ENCODE peak calls at places on chromosomes 16 and 17, in nine cellular contexts. Z is body of pancreas; I is CD8-positive, alpha-beta memory T cell; O is neural progenitor cell; U is uterus; G is left ventricle myocardium inferior; L is right cardiac atrium; X is lung; Q is A549. B is an unnamed sample.
A peak's percentile ranks its signal among the peaks of the same experiment; 100 is the strongest.

GRCh38 chr17:43428524-43428923 is 29.7 kb downstream of the ARL4D start:
- DNase-seq in O (no peak), Q (no peak), U (no peak), I (no peak), Z (no peak), X (no peak), L (no peak), G (no peak), B (no peak)

GRCh38 chr17:82231562-82232321 is 2.9 kb downstream of the SLC16A3 start:
- DNase-seq in L (peak; percentile 93), Q (peak; percentile 78), U (peak; percentile 89), Z (peak; percentile 76), O (peak; percentile 76), I (no peak), X (peak; percentile 88), G (peak; percentile 86), B (no peak)

GRCh38 chr17:83101805-83102480 is 22.5 kb downstream of the METRNL start:
- DNase-seq in I (no peak), Q (no peak), Z (no peak), L (peak; percentile 75), X (no peak), O (no peak), U (no peak), G (no peak), B (no peak)

GRCh38 chr17:37256627-37257026 is 119.2 kb upstream of the C17orf78 start:
- DNase-seq in L (no peak), X (no peak), G (no peak), O (no peak), I (no peak), Q (no peak), Z (no peak), U (no peak), B (no peak)

GRCh38 chr17:64331366-64331765 is 59.3 kb downstream of the PECAM1 start:
- DNase-seq in O (no peak), L (no peak), I (no peak), X (no peak), Q (no peak), U (no peak), G (no peak), Z (peak; percentile 23), B (no peak)

GRCh38 chr17:57549468-57549867 is 195.6 kb downstream of the CCDC182 start:
- DNase-seq in G (no peak), I (no peak), Q (no peak), X (no peak), L (no peak), O (no peak), U (no peak), Z (no peak), B (no peak)

GRCh38 chr17:34349748-34350147 is 6.5 kb upstream of the CCL13 start:
- DNase-seq in L (no peak), O (no peak), I (no peak), U (no peak), X (no peak), Z (no peak), G (no peak), Q (no peak), B (no peak)

GRCh38 chr16:26196310-26196709 is 504.6 kb downstream of the HS3ST4 start:
- DNase-seq in O (no peak), G (no peak), L (no peak), Z (no peak), U (no peak), I (no peak), Q (no peak), X (no peak), B (no peak)

GRCh38 chr16:70576431-70577255 is 53.0 kb downstream of the SF3B3 start:
- DNase-seq in Z (no peak), L (no peak), X (no peak), U (no peak), O (no peak), Q (no peak), I (no peak), G (no peak), B (peak; percentile 48)
- H3K27ac ChIP-seq in Z (no peak overlapping the region), L (no peak overlapping the region), X (peak overlapping the region; percentile 69), U (peak overlapping the region; percentile 26), O (peak overlapping the region; percentile 75), Q (peak overlapping the region; percentile 37), I (no peak overlapping the region), G (peak overlapping the region; percentile 22), B (peak overlapping the region; percentile 50)

GRCh38 chr16:85436636-85437160 is 176.4 kb upstream of the GSE1 start:
- DNase-seq in O (peak; percentile 71), X (peak; percentile 43), Q (no peak), U (peak; percentile 86), G (no peak), Z (peak; percentile 83), L (peak; percentile 86), I (no peak), B (no peak)
- H3K27ac ChIP-seq in O (no peak overlapping the region), X (peak overlapping the region; percentile 9), Q (peak overlapping the region; percentile 13), U (peak overlapping the region; percentile 80), G (peak overlapping the region; percentile 51), Z (peak overlapping the region; percentile 93), L (no peak overlapping the region), I (peak overlapping the region; percentile 43), B (peak overlapping the region; percentile 27)

GRCh38 chr17:59756236-59756818 is 48.9 kb downstream of the VMP1 start:
- DNase-seq in U (no peak), I (no peak), L (no peak), Q (peak; percentile 69), Z (no peak), O (no peak), G (no peak), X (no peak), B (no peak)
- H3K27ac ChIP-seq in U (peak overlapping the region; percentile 77), I (no peak overlapping the region), L (no peak overlapping the region), Q (peak overlapping the region; percentile 95), Z (peak overlapping the region; percentile 59), O (no peak overlapping the region), G (no peak overlapping the region), X (no peak overlapping the region), B (peak overlapping the region; percentile 30)

GRCh38 chr17:16988749-16989229 is 16.9 kb upstream of the TNFRSF13B start:
- DNase-seq in U (no peak), G (no peak), O (no peak), L (no peak), I (no peak), Q (no peak), X (no peak), Z (peak; percentile 28), B (no peak)
- H3K27ac ChIP-seq in U (no peak overlapping the region), G (peak overlapping the region; percentile 30), O (no peak overlapping the region), L (no peak overlapping the region), I (peak overlapping the region; percentile 43), Q (peak overlapping the region; percentile 60), X (peak overlapping the region; percentile 28), Z (no peak overlapping the region), B (peak overlapping the region; percentile 9)

GRCh38 chr16:57798953-57799618 is 3.2 kb downstream of the KIFC3 start:
- DNase-seq in Z (no peak), O (no peak), L (no peak), Q (no peak), I (no peak), U (no peak), G (no peak), X (no peak), B (no peak)
- H3K27ac ChIP-seq in Z (peak overlapping the region; percentile 96), O (no peak overlapping the region), L (no peak overlapping the region), Q (peak overlapping the region; percentile 100), I (no peak overlapping the region), U (no peak overlapping the region), G (peak overlapping the region; percentile 96), X (peak overlapping the region; percentile 83), B (peak overlapping the region; percentile 94)

DNA sequence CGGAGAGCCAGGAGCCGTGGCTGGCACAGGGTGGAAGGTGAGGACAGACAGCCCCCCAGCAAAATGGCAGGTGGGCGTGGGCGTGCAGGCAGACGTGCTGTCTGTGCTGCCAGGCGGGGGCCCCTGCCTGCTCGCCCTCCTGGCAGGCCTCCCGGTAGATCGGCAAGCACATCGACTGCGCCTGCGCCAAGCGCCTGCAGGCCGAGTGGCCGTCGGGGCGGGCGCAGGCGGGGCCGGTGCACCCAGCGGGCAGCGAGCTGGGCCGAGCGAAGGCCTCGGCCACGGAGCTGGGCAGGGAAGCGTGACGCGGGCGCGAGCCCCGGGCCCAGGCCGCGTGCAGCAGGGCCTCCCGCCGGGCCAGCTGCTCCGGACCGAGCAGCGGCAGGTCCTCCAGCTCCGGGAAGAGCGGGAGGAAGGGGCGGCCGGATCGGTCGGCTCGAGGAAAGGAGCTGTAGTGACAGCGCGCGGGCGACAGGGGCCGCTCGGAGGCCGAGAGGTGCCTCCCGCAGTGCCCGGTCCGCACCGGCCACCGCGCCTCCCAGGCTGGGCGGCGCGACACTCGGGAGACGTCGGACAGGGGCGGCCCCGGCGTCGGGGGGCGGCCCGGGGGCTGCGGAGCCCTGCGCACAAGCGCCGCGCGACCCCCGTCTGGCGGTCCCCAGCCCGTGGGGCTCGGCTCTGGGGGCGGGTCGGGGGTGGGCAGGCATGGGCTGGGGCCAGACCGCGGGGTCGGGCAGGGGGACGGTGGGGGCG is 16.9 kb downstream of the GRIN2C start:
- DNase-seq in G (peak; percentile 76), I (no peak), U (peak; percentile 66), X (peak; percentile 64), O (peak; percentile 89), Z (peak; percentile 77), Q (peak; percentile 96), L (peak; percentile 95), B (peak; percentile 72)
- H3K27ac ChIP-seq in G (peak overlapping the region; percentile 75), I (no peak overlapping the region), U (no peak overlapping the region), X (no peak overlapping the region), O (no peak overlapping the region), Z (no peak overlapping the region), Q (peak overlapping the region; percentile 89), L (no peak overlapping the region), B (peak overlapping the region; percentile 29)

B was measured in A673.